ENCODE peak calls at places on chromosomes 12 and 14, in four cellular contexts. W is esophagus squamous epithelium, E is HepG2, D is heart left ventricle. U is an unnamed sample.

GRCh38 chr12:127273621-127274020 is 993.3 kb upstream of the TMEM132C start:
- DNase-seq in W (no peak), E (no peak), D (no peak), U (no peak)

GRCh38 chr14:101624579-101624978 is 63.3 kb downstream of the DIO3 start:
- DNase-seq in W (no peak), E (no peak), D (no peak), U (no peak)

GRCh38 chr12:110084314-110085015 is 36.1 kb upstream of the C12orf76 start:
- DNase-seq in W (no peak), E (no peak), D (no peak), U (no peak)

GRCh38 chr12:127926004-127926403 is 341.0 kb upstream of the TMEM132C start:
- DNase-seq in W (no peak), E (no peak), D (peak; percentile 30), U (no peak)

GRCh38 chr14:28142400-28143015 is 624.1 kb upstream of the FOXG1 start:
- DNase-seq in W (no peak), E (no peak), D (no peak), U (no peak)

GRCh38 chr14:21070610-21071224 is 613 bp downstream of the ARHGEF40 start:
- DNase-seq in W (no peak), E (peak; percentile 69), D (peak; percentile 69), U (no peak)

GRCh38 chr12:110071967-110072366 is 23.6 kb upstream of the C12orf76 start:
- DNase-seq in W (no peak), E (no peak), D (no peak), U (no peak)

GRCh38 chr12:10249690-10250455 is 37.2 kb downstream of the GABARAPL1 start:
- DNase-seq in W (no peak), E (no peak), D (no peak), U (no peak)

GRCh38 chr14:50339178-50339804 is 27.2 kb downstream of the DMAC2L start:
- DNase-seq in W (no peak), E (no peak), D (no peak), U (no peak)

GRCh38 chr14:102902086-102902485 is 20.4 kb upstream of the AMN start:
- DNase-seq in W (no peak), E (no peak), D (no peak), U (no peak)

GRCh38 chr14:52253503-52253902 is 14.0 kb upstream of the PTGDR start:
- DNase-seq in W (no peak), E (no peak), D (no peak), U (no peak)

GRCh38 chr14:62103497-62103896 is 341.3 kb downstream of the SNAPC1 start:
- DNase-seq in W (no peak), E (no peak), D (no peak), U (no peak)

GRCh38 chr12:19002192-19002591 is 127.3 kb upstream of the PLEKHA5 start:
- DNase-seq in W (no peak), E (no peak), D (no peak), U (no peak)

GRCh38 chr12:108380382-108380781 is 41.3 kb upstream of the CMKLR1 start:
- DNase-seq in W (no peak), E (no peak), D (no peak), U (no peak)

GRCh38 chr12:100661300-100661951 is 87.9 kb downstream of the GAS2L3 start:
- DNase-seq in W (no peak), E (no peak), D (no peak), U (no peak)

GRCh38 chr12:105912911-105913514 is 225.7 kb downstream of the NUAK1 start:
- DNase-seq in W (no peak), E (no peak), D (no peak), U (no peak)

GRCh38 chr12:44127966-44128365 is 292.1 kb downstream of the TMEM117 start:
- DNase-seq in W (no peak), E (no peak), D (no peak), U (no peak)

GRCh38 chr14:67725171-67725570 is 23.5 kb downstream of the RDH12 start:
- DNase-seq in W (no peak), E (no peak), D (no peak), U (no peak)

GRCh38 chr14:99899578-99900178 is 106.5 kb downstream of the EML1 start:
- DNase-seq in W (no peak), E (no peak), D (no peak), U (no peak)

GRCh38 chr14:59585891-59586554 is 9.4 kb upstream of the CCDC175 start:
- DNase-seq in W (no peak), E (no peak), D (no peak), U (no peak)

GRCh38 chr12:2733493-2734252 is 61.1 kb upstream of the FKBP4 start:
- DNase-seq in W (no peak), E (no peak), D (no peak), U (no peak)

GRCh38 chr12:130677957-130678558 is 38.0 kb downstream of the RIMBP2 start:
- DNase-seq in W (no peak), E (no peak), D (no peak), U (no peak)

GRCh38 chr12:104506691-104507401 is 50.1 kb downstream of the CHST11 start:
- DNase-seq in W (no peak), E (no peak), D (peak; percentile 47), U (no peak)

GRCh38 chr12:39619316-39619659 is 315 bp downstream of the ABCD2 start:
- DNase-seq in W (no peak), E (no peak), D (no peak), U (no peak)

GRCh38 chr14:80434574-80435321 is 223.4 kb upstream of the DIO2 start:
- DNase-seq in W (no peak), E (no peak), D (no peak), U (no peak)

GRCh38 chr12:121820056-121820455 is 16.2 kb downstream of the SETD1B start:
- DNase-seq in W (no peak), E (no peak), D (no peak), U (no peak)

GRCh38 chr14:104509673-104510072 is 69.9 kb upstream of the C14orf180 start:
- DNase-seq in W (no peak), E (no peak), D (no peak), U (no peak)

GRCh38 chr14:29030970-29031369 is 264.4 kb downstream of the FOXG1 start:
- DNase-seq in W (no peak), E (no peak), D (no peak), U (no peak)

GRCh38 chr14:106790189-106791036 is 1264.0 kb downstream of the TMEM121 start:
- DNase-seq in W (no peak), E (peak; percentile 47), D (no peak), U (no peak)

GRCh38 chr14:37416264-37416663 is 178.8 kb downstream of the FOXA1 start:
- DNase-seq in W (no peak), E (no peak), D (no peak), U (no peak)

GRCh38 chr12:19515179-19515578 is 75.9 kb downstream of the AEBP2 start:
- DNase-seq in W (no peak), E (no peak), D (no peak), U (no peak)

GRCh38 chr12:62604856-62605255 is 138.2 kb downstream of the MON2 start:
- DNase-seq in W (no peak), E (no peak), D (no peak), U (no peak)

DNA sequence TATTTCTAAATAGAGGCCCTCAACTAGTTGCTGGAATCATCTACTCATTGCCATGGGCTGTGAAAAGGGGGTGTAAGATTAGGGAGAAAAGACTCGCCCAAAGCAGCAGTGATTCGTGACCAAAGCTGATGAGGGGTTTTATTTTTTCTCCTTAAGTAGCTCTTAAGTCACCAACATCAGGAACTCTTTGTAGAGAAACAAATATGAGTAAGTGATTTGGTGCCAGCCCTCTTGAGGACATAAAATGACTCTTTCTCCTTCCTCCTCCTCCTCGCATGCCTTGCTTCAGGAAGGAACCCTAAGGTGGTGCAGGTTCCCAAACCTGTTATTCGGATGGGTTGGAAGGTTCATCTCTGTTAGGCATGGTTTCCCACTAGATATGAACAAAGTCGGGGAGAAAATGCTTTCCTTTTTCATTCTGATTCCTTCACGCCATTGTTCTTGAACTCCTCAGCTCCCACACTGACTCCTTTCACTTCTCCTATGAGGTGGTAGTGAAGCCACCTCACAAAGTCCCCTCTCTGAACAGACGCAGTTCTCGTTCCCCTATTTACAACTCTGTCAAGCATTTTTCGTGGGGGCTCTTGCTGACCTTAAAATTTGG is 113.4 kb downstream of the ETV6 start:
- DNase-seq in W (no peak), E (no peak), D (no peak), U (no peak)
- TF ChIP-seq POLR2A in W (no peak), E (no peak), D (no peak), U (no peak)

DNA sequence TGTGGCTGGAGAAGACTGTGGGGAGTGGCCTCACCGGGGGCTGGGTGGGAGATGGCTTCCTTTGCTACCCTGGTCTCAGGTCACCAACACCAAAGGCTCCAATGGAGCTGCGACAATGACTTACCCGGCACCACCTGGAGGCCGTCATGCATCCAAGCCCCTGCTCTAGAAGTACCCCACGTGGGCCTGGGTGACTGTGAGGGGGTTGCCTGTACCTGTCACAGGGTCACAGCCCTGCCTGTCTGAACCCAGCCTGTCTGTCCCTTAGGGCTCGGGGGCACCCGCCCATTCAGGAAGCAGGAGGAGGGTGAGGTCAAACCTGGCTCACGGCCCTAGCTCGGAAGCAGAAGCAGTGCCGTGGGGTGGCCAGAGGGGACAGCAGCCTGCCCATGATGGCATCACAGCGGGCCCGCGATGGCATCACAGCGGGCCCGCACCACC is 18.9 kb downstream of the ABCB9 start:
- DNase-seq in W (no peak), E (no peak), D (peak; percentile 57), U (no peak)
- H3K4me1 ChIP-seq in W (peaks cover 41% of the 10 kb centered on the region), E (peaks cover 32% of the 10 kb centered on the region), D (peaks cover 16% of the 10 kb centered on the region), U (peaks cover 51% of the 10 kb centered on the region)

DNA sequence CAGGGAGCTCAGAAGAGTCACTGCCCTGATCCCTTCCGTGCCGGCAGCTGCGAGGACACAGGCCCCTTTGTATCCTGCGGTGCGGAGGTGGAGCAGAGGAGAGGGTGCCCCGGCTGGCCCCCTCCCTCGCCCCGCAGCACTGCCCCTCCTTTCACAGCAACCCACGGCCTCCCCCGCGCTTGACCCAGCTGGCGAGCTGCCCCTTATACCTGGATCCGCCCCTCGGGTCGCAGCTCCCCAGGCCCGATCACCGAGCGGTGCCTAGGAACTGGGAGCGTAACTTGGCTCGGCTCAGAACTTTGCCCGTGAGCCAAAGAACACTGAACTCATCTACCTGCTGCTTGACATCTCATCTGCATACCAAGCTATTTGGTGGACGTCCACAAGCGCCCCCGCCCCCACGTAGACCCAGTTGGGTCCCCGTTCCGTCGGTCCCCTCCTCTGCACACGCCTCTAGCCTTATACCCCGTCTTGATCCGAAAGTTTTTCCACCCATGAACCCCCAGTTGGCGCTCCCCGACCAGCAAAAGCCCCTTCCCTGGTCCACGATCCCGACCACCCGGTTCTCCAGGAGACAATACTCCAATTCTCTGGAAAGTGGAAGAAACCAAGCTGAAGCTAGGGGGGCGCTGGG is 697 bp upstream of the DNAJC14 start:
- DNase-seq in W (no peak), E (no peak), D (peak; percentile 45), U (peak; percentile 84)
- TF ChIP-seq CTCF in W (no peak), E (no peak), D (no peak), U (no peak)

GRCh38 chr12:46778415-46778814 is 47.4 kb downstream of the SLC38A4 start:
- DNase-seq in W (no peak), E (no peak), D (no peak), U (no peak)
- TF ChIP-seq POLR2A in W (no peak), E (no peak), D (no peak), U (no peak)